ENCODE peak calls at places on chromosomes 13 and 19, in six cellular contexts. Y is breast epithelium, K is AG09309, C is retina, Z is fibroblast of mammary gland, M is H7. U is an unnamed sample.

GRCh38 chr19:12954150-12954962 is 2.7 kb downstream of the GADD45GIP1 start:
- DNase-seq in Y (no peak), Z (no peak), K (no peak), M (no peak), C (no peak), U (no peak)

GRCh38 chr13:73714522-73714921 is 419.7 kb downstream of the KLF12 start:
- DNase-seq in K (no peak), Y (no peak), C (no peak), Z (no peak), M (no peak), U (no peak)

GRCh38 chr13:93201992-93202558 is 24.5 kb upstream of the GPC6 start:
- DNase-seq in C (no peak), Y (no peak), K (no peak), M (no peak), Z (no peak), U (no peak)

GRCh38 chr13:44271915-44272341 is 101.7 kb upstream of the SERP2 start:
- DNase-seq in K (no peak), Y (no peak), Z (peak; percentile 26), C (no peak), M (no peak), U (no peak)

GRCh38 chr19:40542197-40542859 is 34.3 kb upstream of the SHKBP1 start:
- DNase-seq in C (peak; percentile 38), Y (no peak), M (no peak), K (no peak), Z (peak; percentile 45), U (no peak)

GRCh38 chr19:55251296-55252081 is 7.3 kb downstream of the PPP6R1 start:
- DNase-seq in C (no peak), K (no peak), Y (no peak), M (peak; percentile 35), Z (peak; percentile 36), U (no peak)

GRCh38 chr13:93341517-93341916 is 114.9 kb downstream of the GPC6 start:
- DNase-seq in C (no peak), K (no peak), Y (no peak), M (no peak), Z (no peak), U (no peak)

GRCh38 chr13:50800091-50800739 is 43.3 kb downstream of the DLEU7 start:
- DNase-seq in K (no peak), M (no peak), Z (no peak), C (no peak), Y (no peak), U (no peak)

GRCh38 chr19:11598103-11598483 is 810 bp downstream of the ZNF627 start:
- DNase-seq in M (no peak), Y (no peak), K (no peak), C (no peak), Z (no peak), U (no peak)

GRCh38 chr19:33394006-33394722 is 20.7 kb downstream of the CEBPG start:
- DNase-seq in Z (peak; percentile 86), Y (no peak), C (no peak), M (peak; percentile 58), K (peak; percentile 52), U (no peak)

GRCh38 chr13:27005556-27005955 is 166.1 kb downstream of the USP12 start:
- DNase-seq in Y (no peak), C (peak; percentile 29), K (no peak), Z (no peak), M (no peak), U (no peak)

GRCh38 chr19:40284501-40285352 is at the start of gene AKT2:
- DNase-seq in Z (peak; percentile 48), M (peak; percentile 99), Y (no peak), C (peak; percentile 96), K (no peak), U (peak; percentile 88)

GRCh38 chr13:112442483-112443090 is 66.4 kb downstream of the SPACA7 start:
- DNase-seq in K (no peak), M (peak; percentile 73), Y (no peak), C (no peak), Z (no peak), U (no peak)

GRCh38 chr13:23469901-23470525 is 36.5 kb upstream of the SACS start:
- DNase-seq in K (peak; percentile 82), Y (no peak), M (peak; percentile 35), C (peak; percentile 55), Z (peak; percentile 8), U (no peak)

GRCh38 chr19:17513801-17514200 is 2.4 kb downstream of the PGLS start:
- DNase-seq in C (no peak), M (peak; percentile 10), K (no peak), Z (no peak), Y (no peak), U (no peak)

GRCh38 chr19:29690842-29691241 is 24.2 kb downstream of the C19orf12 start:
- DNase-seq in Y (no peak), M (peak; percentile 85), Z (peak; percentile 76), K (no peak), C (no peak), U (peak; percentile 43)

GRCh38 chr13:40589285-40590109 is 76.9 kb downstream of the FOXO1 start:
- DNase-seq in M (no peak), Z (peak; percentile 83), K (peak; percentile 16), C (no peak), Y (no peak), U (no peak)

GRCh38 chr19:37654525-37654832 is 786 bp downstream of the ZFP30 start:
- DNase-seq in K (no peak), Y (no peak), M (peak; percentile 73), Z (peak; percentile 39), C (no peak), U (no peak)

GRCh38 chr13:24038846-24039330 is 121.6 kb upstream of the SPATA13 start:
- DNase-seq in K (no peak), M (no peak), Z (peak; percentile 61), Y (peak; percentile 81), C (peak; percentile 68), U (no peak)